ENCODE peak calls at places on chromosomes 3 and 15, in four cellular contexts. Q is IMR-90, M is mesendoderm, J is H1. Y is an unnamed sample. For H3K4me1, the result is how much of the 10 kb centered on the place peaks cover.

GRCh38 chr3:177827517-177828249 is 630.4 kb upstream of the TBL1XR1 start:
- DNase-seq in Q (peak), M (no peak), J (no peak), Y (no peak)

GRCh38 chr15:22240951-22241350 is 160.6 kb downstream of the OR4M2 start:
- DNase-seq in M (no peak), Q (no peak), J (no peak), Y (no peak)

GRCh38 chr3:186239321-186239720 is 122.7 kb downstream of the DGKG start:
- DNase-seq in M (peak), Q (no peak), J (no peak), Y (peak)

GRCh38 chr3:194687638-194688206 is 2.0 kb downstream of the FAM43A start:
- DNase-seq in J (peak), Q (peak), M (peak), Y (peak)

GRCh38 chr15:77659350-77660321 is 26.9 kb upstream of the LINGO1 start:
- DNase-seq in M (peak), Q (peak), J (peak), Y (peak)

GRCh38 chr3:183027276-183027675 is 46.9 kb upstream of the DCUN1D1 start:
- DNase-seq in Q (peak), M (no peak), J (no peak), Y (no peak)

GRCh38 chr3:125107861-125108567 is 52.2 kb upstream of the HEG1 start:
- DNase-seq in Q (peak), J (no peak), M (no peak), Y (no peak)

GRCh38 chr15:83809345-83809744 is 155.4 kb downstream of the ADAMTSL3 start:
- DNase-seq in J (no peak), Q (no peak), M (no peak), Y (no peak)

GRCh38 chr3:45329779-45330305 is 58.5 kb upstream of the LARS2 start:
- DNase-seq in M (no peak), J (no peak), Q (no peak), Y (no peak)

GRCh38 chr3:150811984-150812383 is 49.0 kb upstream of the SIAH2 start:
- DNase-seq in J (no peak), M (no peak), Q (no peak), Y (no peak)

GRCh38 chr15:77808077-77808476 is 175.4 kb upstream of the LINGO1 start:
- DNase-seq in J (no peak), Q (no peak), M (no peak), Y (no peak)

GRCh38 chr3:37291275-37291700 is 116.9 kb upstream of the LRRFIP2 start:
- DNase-seq in Q (peak), J (no peak), M (peak), Y (no peak)

GRCh38 chr3:69400688-69401087 is 14.8 kb upstream of the FRMD4B start:
- DNase-seq in J (no peak), M (no peak), Q (no peak), Y (no peak)

GRCh38 chr3:184582583-184582982 is 21.0 kb downstream of the EPHB3 start:
- DNase-seq in J (peak), M (peak), Q (no peak), Y (peak)

GRCh38 chr3:56196700-56197099 is 271.6 kb downstream of the ERC2 start:
- DNase-seq in Q (no peak), J (no peak), M (no peak), Y (no peak)

GRCh38 chr15:34501131-34501530 is 63.5 kb upstream of the GOLGA8A start:
- DNase-seq in M (no peak), Q (no peak), J (no peak), Y (no peak)

GRCh38 chr3:9308298-9308990 is 54.4 kb upstream of the THUMPD3 start:
- DNase-seq in M (no peak), Q (no peak), J (no peak), Y (no peak)

GRCh38 chr3:119660474-119661150 is at the start of gene POPDC2:
- DNase-seq in Q (no peak), J (no peak), M (peak), Y (no peak)

GRCh38 chr15:90483012-90483307 is 46.8 kb upstream of the CRTC3 start:
- DNase-seq in Q (no peak), M (no peak), J (no peak), Y (no peak)

GRCh38 chr15:91849749-91850161 is 3.8 kb upstream of the SLCO3A1 start:
- DNase-seq in J (no peak), Q (peak), M (peak), Y (no peak)

DNA sequence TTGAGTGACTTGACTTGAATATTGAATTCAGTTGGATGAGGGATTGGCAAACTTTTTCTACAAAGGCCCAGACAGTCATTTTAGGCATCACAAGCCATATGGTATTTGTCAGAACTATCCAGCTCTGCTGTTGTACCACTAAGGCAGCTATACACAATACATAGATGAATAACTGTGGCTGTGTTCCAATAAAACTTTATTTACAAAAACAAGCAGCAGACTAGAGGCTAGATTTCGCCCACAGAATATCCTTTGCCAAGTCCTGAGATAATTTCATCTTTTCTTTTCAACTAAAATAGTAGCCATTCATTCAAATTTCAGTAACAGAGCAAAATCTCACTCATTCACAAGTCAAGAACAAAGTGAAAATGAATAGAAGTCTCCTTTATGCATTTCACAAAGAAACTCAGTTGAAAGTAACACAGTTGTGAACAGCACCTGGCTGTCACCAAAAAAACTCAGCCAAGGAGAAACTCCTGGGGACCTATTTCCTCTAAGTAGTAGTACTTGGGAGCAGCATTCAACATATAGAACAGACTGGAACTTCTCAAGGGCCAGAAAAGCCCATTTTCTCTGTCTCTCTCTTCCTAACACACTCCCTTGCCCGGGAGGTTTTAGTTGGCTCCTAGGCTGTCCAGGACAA is 56.3 kb downstream of the OSBPL10 start:
- DNase-seq in Q (no peak), J (no peak), M (no peak), Y (no peak)
- H4K5ac ChIP-seq in Q (no peak), J (peak), M (no peak), Y (no peak)

GRCh38 chr15:66725468-66725785 is 23.4 kb downstream of the SMAD6 start:
- DNase-seq in J (no peak), Q (no peak), M (no peak), Y (no peak)
- H3K4me1 ChIP-seq in J (under half), Q (under half), M (under half), Y (under half)

GRCh38 chr3:13706451-13706850 is 157.5 kb downstream of the FBLN2 start:
- DNase-seq in Q (no peak), J (peak), M (no peak), Y (no peak)
- H4K5ac ChIP-seq in Q (no peak), J (no peak), M (no peak), Y (no peak)

GRCh38 chr15:63367900-63368299 is 13.7 kb downstream of the CA12 start:
- DNase-seq in J (no peak), M (no peak), Q (no peak), Y (no peak)
- H3K4me1 ChIP-seq in J (under half), M (under half), Q (under half), Y (under half)

GRCh38 chr3:16316847-16317560 is 52.0 kb downstream of the OXNAD1 start:
- DNase-seq in J (no peak), Q (no peak), M (no peak), Y (no peak)
- H4K5ac ChIP-seq in J (no peak), Q (peak), M (no peak), Y (no peak)